ENCODE peak calls at places on chromosomes 5 and 9, in seven cellular contexts. U, F, W, E, M, G and B are unnamed samples. For H3K36me3, the result is how much of the 10 kb centered on the place peaks cover.

GRCh38 chr9:4689013-4689412 is 9.6 kb downstream of the CDC37L1 start:
- DNase-seq in F (no peak), M (no peak), G (no peak), E (no peak), U (peak), W (no peak), B (no peak)

GRCh38 chr9:114893622-114894021 is 36.8 kb downstream of the TNFSF8 start:
- DNase-seq in M (no peak), W (no peak), E (no peak), F (no peak), G (no peak), U (peak), B (no peak)

GRCh38 chr9:116737137-116737546 is 50.0 kb downstream of the TRIM32 start:
- DNase-seq in G (peak), U (peak), E (peak), M (peak), W (peak), F (peak), B (no peak)

GRCh38 chr9:81686614-81687520 is 2.5 kb downstream of the TLE1 start:
- DNase-seq in M (peak), E (peak), W (peak), G (peak), F (peak), U (peak), B (no peak)

GRCh38 chr9:130865921-130866320 is 30.7 kb downstream of the QRFP start:
- DNase-seq in E (no peak), F (no peak), M (no peak), W (no peak), U (no peak), G (no peak), B (no peak)

GRCh38 chr9:114016101-114016500 is 62.0 kb downstream of the AMBP start:
- DNase-seq in U (no peak), W (no peak), G (no peak), M (no peak), E (no peak), F (no peak), B (no peak)

GRCh38 chr5:14659821-14660607 is 4.5 kb upstream of the OTULIN start:
- DNase-seq in M (no peak), W (no peak), E (no peak), F (peak), G (no peak), U (peak), B (peak)

GRCh38 chr9:110126986-110127864 is 80.7 kb downstream of the C9orf152 start:
- DNase-seq in E (no peak), M (peak), U (no peak), W (peak), F (peak), G (peak), B (peak)

GRCh38 chr5:80069918-80070318 is 34.8 kb downstream of the THBS4 start:
- DNase-seq in E (no peak), G (no peak), M (no peak), U (peak), W (peak), F (peak), B (no peak)

GRCh38 chr9:7234144-7234543 is 476.4 kb downstream of the KDM4C start:
- DNase-seq in E (peak), F (peak), M (peak), U (peak), G (peak), W (no peak), B (no peak)

GRCh38 chr9:79570449-79571308 is 1.1 kb upstream of the TLE4 start:
- DNase-seq in F (peak), G (peak), M (no peak), W (peak), E (peak), U (peak), B (no peak)

GRCh38 chr9:76403352-76403751 is 9.1 kb upstream of the RFK start:
- DNase-seq in M (peak), E (no peak), U (peak), W (no peak), F (peak), G (peak), B (peak)

GRCh38 chr5:176406436-176407052 is 9.8 kb downstream of the CLTB start:
- DNase-seq in U (no peak), G (no peak), F (no peak), M (no peak), E (no peak), W (peak), B (no peak)
- H3K36me3 ChIP-seq in U (under half), G (under half), F (under half), M (under half), E (under half), W (under half), B (under half)

DNA sequence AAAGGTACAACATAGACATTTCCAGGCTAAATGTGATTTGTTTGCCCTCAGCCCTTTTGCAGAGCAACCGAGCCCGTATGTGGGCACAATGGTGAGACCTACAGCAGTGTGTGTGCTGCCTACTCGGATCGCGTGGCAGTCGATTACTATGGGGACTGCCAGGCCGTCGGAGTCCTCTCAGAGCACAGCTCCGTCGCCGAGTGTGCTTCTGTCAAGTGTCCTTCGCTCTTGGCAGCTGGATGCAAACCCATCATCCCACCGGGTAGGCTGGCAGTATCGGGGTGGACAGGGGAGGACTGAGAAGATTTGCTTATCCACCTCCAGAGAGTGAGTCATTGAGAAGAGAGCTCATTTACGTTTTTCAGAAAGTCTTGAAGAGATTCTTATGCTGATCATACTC is 17.8 kb upstream of the GLIPR2 start:
- DNase-seq in G (no peak), U (peak), F (no peak), M (no peak), E (no peak), W (no peak), B (no peak)
- H3K36me3 ChIP-seq in G (under half), U (half or more), F (under half), M (under half), E (half or more), W (under half), B (under half)

GRCh38 chr9:133054966-133055365 is 6.8 kb upstream of the CEL start:
- DNase-seq in W (no peak), E (no peak), U (peak), G (peak), M (no peak), F (no peak), B (peak)
- H3K36me3 ChIP-seq in W (under half), E (half or more), U (under half), G (under half), M (half or more), F (under half), B (under half)

DNA sequence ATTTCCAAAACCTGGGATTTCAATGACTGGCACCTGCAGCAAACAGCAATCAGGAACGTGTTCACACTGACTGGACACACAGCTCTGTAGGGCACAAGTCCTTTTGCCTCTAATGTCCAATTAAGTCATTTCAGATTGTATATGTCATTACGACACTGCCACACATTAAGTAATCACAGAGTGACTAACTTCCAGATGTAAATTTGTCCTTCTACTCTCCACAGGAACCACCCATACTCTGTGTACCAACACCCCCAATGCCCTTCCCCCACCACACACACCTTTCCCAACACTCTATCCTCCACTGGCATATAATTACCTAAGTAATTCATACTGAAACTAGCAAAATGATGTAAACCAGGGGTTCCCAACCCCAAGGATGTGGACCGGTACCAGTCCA is 30.5 kb downstream of the LARS1 start:
- DNase-seq in F (no peak), U (peak), E (no peak), W (no peak), G (no peak), M (no peak), B (no peak)
- H3K36me3 ChIP-seq in F (half or more), U (half or more), E (half or more), W (half or more), G (half or more), M (half or more), B (under half)

GRCh38 chr5:136141561-136141960 is 8.9 kb downstream of the SMAD5 start:
- DNase-seq in E (no peak), F (no peak), G (no peak), M (no peak), W (no peak), U (no peak), B (no peak)
- H3K36me3 ChIP-seq in E (under half), F (under half), G (under half), M (under half), W (under half), U (under half), B (under half)

GRCh38 chr5:170289749-170290148 is 7.8 kb downstream of the LCP2 start:
- DNase-seq in U (no peak), M (no peak), W (no peak), E (no peak), G (no peak), F (no peak), B (no peak)
- H3K36me3 ChIP-seq in U (under half), M (under half), W (under half), E (under half), G (under half), F (under half), B (under half)